ENCODE peak calls at places on chromosomes 2 and 18, in eight cellular contexts. F, J, E, O, M, G, W and X are unnamed samples.

GRCh38 chr2:232142049-232142448 is 180.5 kb downstream of the DIS3L2 start:
- DNase-seq in W (peak), F (peak), E (no peak), O (peak), G (no peak), J (peak), M (no peak), X (no peak)

GRCh38 chr18:26309283-26309682 is 83.0 kb downstream of the TAF4B start:
- DNase-seq in M (no peak), G (no peak), J (no peak), E (peak), W (no peak), O (no peak), F (peak), X (no peak)

GRCh38 chr2:51018145-51018544 is 13.8 kb downstream of the NRXN1 start:
- DNase-seq in O (no peak), J (no peak), F (no peak), W (no peak), E (no peak), M (no peak), G (no peak), X (no peak)

GRCh38 chr2:85307527-85307897 is 20.3 kb downstream of the TGOLN2 start:
- DNase-seq in J (no peak), F (no peak), G (no peak), M (no peak), W (no peak), O (no peak), E (no peak), X (no peak)

GRCh38 chr2:180571559-180571958 is 408.8 kb upstream of the UBE2E3 start:
- DNase-seq in F (peak), J (no peak), W (no peak), M (no peak), O (no peak), E (peak), G (peak), X (no peak)

GRCh38 chr2:135473567-135473966 is 57.5 kb downstream of the ZRANB3 start:
- DNase-seq in E (no peak), F (peak), J (no peak), G (no peak), M (no peak), O (no peak), W (no peak), X (no peak)

GRCh38 chr18:44079602-44080001 is 601.1 kb upstream of the SETBP1 start:
- DNase-seq in J (no peak), M (no peak), G (peak), E (no peak), O (no peak), W (no peak), F (peak), X (no peak)

GRCh38 chr18:26440644-26441043 is 107.7 kb downstream of the KCTD1 start:
- DNase-seq in M (no peak), E (no peak), O (no peak), J (no peak), W (no peak), G (no peak), F (peak), X (no peak)

GRCh38 chr2:232376260-232376659 is 2.3 kb upstream of the ALPP start:
- DNase-seq in F (no peak), W (no peak), J (no peak), G (no peak), O (no peak), E (no peak), M (no peak), X (peak)

GRCh38 chr2:179239194-179239593 is 25.4 kb downstream of the SESTD1 start:
- DNase-seq in G (no peak), W (peak), E (no peak), M (no peak), F (peak), O (no peak), J (no peak), X (no peak)

GRCh38 chr2:178008636-178009289 is 63.8 kb downstream of the PDE11A start:
- DNase-seq in W (no peak), M (peak), E (peak), O (no peak), J (peak), F (peak), G (no peak), X (no peak)

GRCh38 chr2:190961918-190962487 is 52.0 kb downstream of the STAT1 start:
- DNase-seq in G (no peak), W (no peak), F (peak), E (no peak), M (no peak), J (no peak), O (no peak), X (no peak)

GRCh38 chr18:70181015-70181414 is 24.5 kb downstream of the RTTN start:
- DNase-seq in W (peak), F (peak), M (no peak), G (peak), J (no peak), O (no peak), E (peak), X (no peak)

GRCh38 chr2:142325870-142326269 is 195.1 kb upstream of the LRP1B start:
- DNase-seq in G (no peak), E (no peak), W (no peak), F (no peak), M (no peak), J (no peak), O (no peak), X (no peak)

GRCh38 chr2:241035142-241035817 is 36.9 kb downstream of the SNED1 start:
- DNase-seq in E (no peak), M (no peak), O (peak), W (no peak), F (no peak), J (peak), G (no peak), X (no peak)

GRCh38 chr2:10655074-10655840 is 34.5 kb downstream of the NOL10 start:
- DNase-seq in G (no peak), E (no peak), M (no peak), F (no peak), W (no peak), O (no peak), J (no peak), X (no peak)

GRCh38 chr18:61157451-61157850 is 175.8 kb upstream of the CDH20 start:
- DNase-seq in F (no peak), G (no peak), W (no peak), E (no peak), O (no peak), J (no peak), M (no peak), X (no peak)

GRCh38 chr2:127570282-127571250 is 35.1 kb downstream of the MYO7B start:
- DNase-seq in O (no peak), W (no peak), E (no peak), F (no peak), G (no peak), M (peak), J (no peak), X (peak)

GRCh38 chr2:178066890-178067669 is 5.5 kb downstream of the PDE11A start:
- DNase-seq in E (no peak), J (no peak), W (no peak), M (no peak), F (no peak), O (no peak), G (no peak), X (no peak)

GRCh38 chr2:33068261-33068660 is 121.5 kb downstream of the LTBP1 start:
- DNase-seq in G (no peak), W (no peak), E (no peak), J (no peak), M (no peak), O (no peak), F (peak), X (no peak)

GRCh38 chr2:227482638-227483340 is 10.8 kb downstream of the AGFG1 start:
- DNase-seq in O (no peak), E (no peak), M (no peak), G (no peak), W (no peak), J (no peak), F (peak), X (no peak)

GRCh38 chr2:27249077-27249890 is 13.6 kb downstream of the SLC30A3 start:
- DNase-seq in G (no peak), W (no peak), F (no peak), E (no peak), O (no peak), J (no peak), M (no peak), X (no peak)

GRCh38 chr2:162092656-162093556 is 18.9 kb upstream of the DPP4 start:
- DNase-seq in F (peak), E (peak), J (no peak), G (peak), O (no peak), M (peak), W (peak), X (peak)

GRCh38 chr2:98378901-98379300 is 32.6 kb downstream of the CNGA3 start:
- DNase-seq in E (peak), O (no peak), J (no peak), M (peak), F (peak), G (no peak), W (no peak), X (no peak)

GRCh38 chr2:211157856-211158463 is 601.6 kb downstream of the CPS1 start:
- DNase-seq in E (peak), J (peak), F (peak), O (peak), G (no peak), W (peak), M (peak), X (peak)

GRCh38 chr18:27794527-27794926 is 382.4 kb downstream of the CDH2 start:
- DNase-seq in G (no peak), O (no peak), E (no peak), M (no peak), J (no peak), W (no peak), F (no peak), X (no peak)

GRCh38 chr2:215764441-215765048 is 248.8 kb downstream of the MREG start:
- DNase-seq in O (no peak), M (no peak), G (no peak), W (no peak), F (peak), J (no peak), E (peak), X (no peak)

GRCh38 chr2:150644298-150645067 is 157.0 kb upstream of the RND3 start:
- DNase-seq in M (no peak), G (no peak), E (no peak), J (no peak), F (peak), O (no peak), W (no peak), X (no peak)